ENCODE peak calls at places on chromosomes 5 and 9, in eight cellular contexts. I is MCF 10A, Z is astrocyte of the cerebellum, J is endodermal cell, K is progenitor cell of endocrine pancreas, T is choroid plexus epithelial cell, V is AG04449, W is BE2C. Y is an unnamed sample.

GRCh38 chr9:892123-892522 is 50.6 kb downstream of the DMRT1 start:
- DNase-seq in T (no peak), W (no peak), J (peak; percentile 62), Z (no peak), I (no peak), K (no peak), V (no peak), Y (no peak)

GRCh38 chr5:152978141-152978835 is 512.2 kb upstream of the GRIA1 start:
- DNase-seq in I (no peak), T (no peak), J (no peak), Z (no peak), K (no peak), W (no peak), V (no peak), Y (no peak)

GRCh38 chr5:137296213-137296702 is 202.9 kb downstream of the SPOCK1 start:
- DNase-seq in W (no peak), V (no peak), T (no peak), J (no peak), I (no peak), Z (peak; percentile 67), K (no peak), Y (no peak)

GRCh38 chr5:87850843-87851242 is 417.8 kb downstream of the TMEM161B start:
- DNase-seq in V (no peak), Z (peak; percentile 13), T (no peak), I (no peak), J (no peak), W (no peak), K (no peak), Y (no peak)

GRCh38 chr9:105242557-105242956 is 1.9 kb upstream of the SLC44A1 start:
- DNase-seq in T (peak; percentile 46), J (no peak), K (no peak), W (no peak), Z (no peak), V (no peak), I (no peak), Y (no peak)

GRCh38 chr5:6780802-6781391 is 67.7 kb downstream of the TENT4A start:
- DNase-seq in Z (no peak), J (peak; percentile 72), W (peak; percentile 63), K (no peak), I (no peak), V (no peak), T (peak; percentile 18), Y (no peak)

GRCh38 chr5:168578006-168578405 is 1.2 kb downstream of the PANK3 start:
- DNase-seq in W (no peak), Z (no peak), I (peak; percentile 67), K (no peak), V (no peak), J (no peak), T (peak; percentile 53), Y (no peak)

GRCh38 chr5:82540301-82540700 is 262.1 kb upstream of the RPS23 start:
- DNase-seq in W (no peak), V (no peak), K (no peak), Z (no peak), T (peak; percentile 78), I (no peak), J (no peak), Y (no peak)

GRCh38 chr5:103308774-103309173 is 50.2 kb downstream of the MACIR start:
- DNase-seq in W (no peak), I (no peak), K (no peak), J (no peak), T (no peak), V (no peak), Z (no peak), Y (no peak)

GRCh38 chr9:80968611-80969010 is 720.7 kb downstream of the TLE1 start:
- DNase-seq in T (peak; percentile 80), K (no peak), Z (peak; percentile 57), V (peak; percentile 46), I (peak; percentile 8), W (no peak), J (no peak), Y (no peak)

DNA sequence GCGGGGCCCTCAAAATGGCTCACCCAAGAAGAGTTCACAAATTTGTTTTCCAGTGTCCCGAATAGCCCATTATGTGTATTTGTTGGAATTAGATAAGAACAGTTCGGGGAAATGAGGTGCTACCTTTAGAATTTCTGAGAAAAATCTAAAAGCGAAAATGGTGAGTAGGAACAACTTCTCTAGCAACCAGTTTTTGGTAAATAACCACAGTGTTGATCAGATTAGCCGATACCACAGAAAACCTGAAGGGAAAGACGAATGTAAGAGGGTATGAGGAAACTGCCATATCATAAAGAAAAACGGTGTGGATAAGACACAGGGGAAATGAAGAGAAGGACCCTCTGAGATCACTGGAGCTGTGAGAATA is 31.0 kb downstream of the ADAM19 start:
- DNase-seq in V (no peak), K (no peak), I (no peak), W (no peak), Z (no peak), T (no peak), J (no peak), Y (no peak)
- TF ChIP-seq CTCF in V (no peak), K (no peak), I (no peak), W (no peak), Z (no peak), T (no peak), J (no peak), Y (no peak)

GRCh38 chr5:150144211-150144801 is 11.3 kb downstream of the PDGFRB start:
- DNase-seq in K (no peak), I (no peak), J (peak; percentile 69), V (no peak), W (peak; percentile 73), Z (no peak), T (peak; percentile 90), Y (no peak)

GRCh38 chr5:150146862-150147579 is 8.6 kb downstream of the PDGFRB start:
- DNase-seq in I (no peak), Z (no peak), W (no peak), V (no peak), T (no peak), J (no peak), K (no peak), Y (no peak)

GRCh38 chr5:150144876-150145275 is 10.8 kb downstream of the PDGFRB start:
- DNase-seq in K (no peak), W (no peak), J (no peak), Z (no peak), I (no peak), V (no peak), T (no peak), Y (no peak)

GRCh38 chr5:150147580-150148407 is 7.9 kb downstream of the PDGFRB start:
- DNase-seq in I (no peak), J (no peak), V (no peak), K (no peak), W (no peak), Z (no peak), T (no peak), Y (no peak)

GRCh38 chr5:150146235-150146634 is 9.4 kb downstream of the PDGFRB start:
- DNase-seq in W (no peak), T (no peak), Z (no peak), V (no peak), K (no peak), J (no peak), I (no peak), Y (no peak)
- TF ChIP-seq CTCF in W (no peak), T (no peak), Z (no peak), V (no peak), K (no peak), J (no peak), I (no peak), Y (no peak)

GRCh38 chr5:151786468-151786867 is 14.7 kb downstream of the G3BP1 start:
- DNase-seq in J (no peak), Z (no peak), T (no peak), I (no peak), V (no peak), W (no peak), K (no peak), Y (no peak)
- TF ChIP-seq CTCF in J (no peak), Z (no peak), T (no peak), I (no peak), V (no peak), W (peak; percentile 15), K (no peak), Y (no peak)

GRCh38 chr5:5700549-5700948 is 278.1 kb downstream of the ICE1 start:
- DNase-seq in K (no peak), I (peak; percentile 23), J (no peak), V (no peak), T (peak; percentile 1), W (no peak), Z (no peak), Y (no peak)

GRCh38 chr5:5695266-5695665 is 272.8 kb downstream of the ICE1 start:
- DNase-seq in T (no peak), Z (no peak), K (no peak), W (no peak), V (no peak), J (no peak), I (no peak), Y (no peak)

GRCh38 chr5:5702934-5703333 is 280.5 kb downstream of the ICE1 start:
- DNase-seq in J (no peak), W (no peak), Z (no peak), T (no peak), V (no peak), K (no peak), I (no peak), Y (no peak)

GRCh38 chr5:5704352-5704751 is 281.9 kb downstream of the ICE1 start:
- DNase-seq in K (no peak), T (no peak), Z (no peak), J (no peak), V (no peak), I (no peak), W (no peak), Y (no peak)

GRCh38 chr5:5699062-5699461 is 276.6 kb downstream of the ICE1 start:
- DNase-seq in Z (no peak), I (no peak), W (no peak), K (no peak), J (peak; percentile 68), T (no peak), V (no peak), Y (no peak)
- TF ChIP-seq CTCF in Z (no peak), I (no peak), W (peak; percentile 37), K (no peak), J (peak; percentile 64), T (no peak), V (no peak), Y (no peak)

GRCh38 chr5:9835121-9835770 is 205.1 kb upstream of the TAS2R1 start:
- DNase-seq in I (no peak), J (peak; percentile 83), V (no peak), T (peak; percentile 18), W (no peak), K (no peak), Z (no peak), Y (no peak)
- TF ChIP-seq CTCF in I (no peak), J (peak; percentile 65), V (no peak), T (peak; percentile 31), W (peak; percentile 5), K (peak; percentile 45), Z (no peak), Y (no peak)

DNA sequence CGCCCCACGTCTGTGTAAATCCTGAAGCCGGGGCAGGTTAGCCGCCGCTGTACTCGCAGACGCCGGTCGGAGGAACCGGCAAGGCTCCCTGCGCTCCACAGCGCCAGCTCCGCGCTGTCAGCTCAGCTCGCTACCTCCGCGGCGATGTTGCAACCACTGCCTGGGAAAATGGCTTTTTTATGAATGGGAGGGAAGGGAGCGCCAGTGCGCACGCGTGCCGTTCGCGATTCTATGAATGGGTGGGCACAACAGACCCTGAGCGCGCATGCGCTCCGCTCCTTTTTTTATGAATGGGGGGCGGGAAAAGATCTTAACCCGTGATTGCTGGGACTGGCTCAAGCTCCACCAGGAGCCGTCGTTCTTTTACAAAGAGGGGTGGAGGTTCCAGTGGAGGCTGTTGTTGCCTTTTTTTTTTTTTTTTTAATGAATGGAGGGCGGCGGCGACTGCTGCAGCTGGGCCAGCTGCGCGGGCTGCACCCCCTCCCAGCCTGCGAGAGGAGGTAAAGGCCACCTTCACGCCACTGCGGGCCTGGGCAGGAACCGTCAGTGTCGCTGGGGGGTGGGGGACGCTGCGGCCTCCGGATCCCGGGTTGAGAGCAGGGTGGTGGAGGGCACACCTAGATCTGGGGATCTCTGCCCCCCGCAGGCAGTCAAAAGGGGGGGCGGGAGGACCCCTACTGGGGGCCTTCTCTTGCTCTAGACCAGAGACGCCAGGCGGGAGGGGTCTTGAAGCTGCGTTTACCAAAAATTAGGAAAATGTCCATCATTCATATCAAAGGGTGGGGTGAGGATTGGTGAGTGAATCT is at the start of gene SPRY4:
- DNase-seq in J (peak; percentile 99), W (peak; percentile 98), I (peak; percentile 100), T (peak; percentile 99), V (peak; percentile 84), K (peak; percentile 93), Z (peak; percentile 97), Y (peak; percentile 65)
- TF ChIP-seq CTCF in J (no peak), W (peak; percentile 22), I (peak; percentile 6), T (no peak), V (peak; percentile 20), K (no peak), Z (no peak), Y (no peak)

Y was measured in natural killer cell.